ENCODE peak calls at places on chromosome 22, in eight cellular contexts. U is NCI-H460; J is EL; T is prostate gland; Y is naive thymus-derived CD8-positive, alpha-beta T cell; F is stimulated activated naive CD8-positive, alpha-beta T cell treated with anti-CD3 and anti-CD28 coated beads, Interleukin-15, Interleukin-2, amounts not matched to agents 100 U/mL and 50 U/mL, for 24 hours; X is SHP77; O is heart left ventricle. S is an unnamed sample.
A peak's percentile ranks its signal among the peaks of the same experiment; 100 is the strongest.

GRCh38 chr22:49992921-49993648 is 19.5 kb downstream of the IL17REL start:
- DNase-seq in Y (peak; percentile 47), J (peak; percentile 49), U (peak; percentile 44), T (peak; percentile 62), O (peak; percentile 63), F (peak; percentile 80), X (peak; percentile 70), S (no peak)

GRCh38 chr22:38051900-38052862 is 5.0 kb upstream of the PICK1 start:
- DNase-seq in T (peak; percentile 79), U (peak; percentile 57), X (peak; percentile 84), Y (peak; percentile 72), O (peak; percentile 76), J (peak; percentile 75), F (peak; percentile 81), S (peak; percentile 74)

GRCh38 chr22:44453441-44454112 is 44.5 kb downstream of the RTL6 start:
- DNase-seq in J (no peak), F (no peak), T (no peak), O (no peak), X (no peak), Y (no peak), U (no peak), S (no peak)

GRCh38 chr22:42646569-42647525 is 2.3 kb downstream of the CYB5R3 start:
- DNase-seq in U (no peak), X (no peak), F (no peak), O (peak; percentile 83), Y (no peak), T (peak; percentile 88), J (no peak), S (no peak)

GRCh38 chr22:36658900-36659299 is 44.7 kb downstream of the CACNG2 start:
- DNase-seq in Y (no peak), U (no peak), T (no peak), O (no peak), X (no peak), J (no peak), F (no peak), S (no peak)

GRCh38 chr22:36334081-36334831 is 53.5 kb downstream of the MYH9 start:
- DNase-seq in T (peak; percentile 42), X (no peak), Y (no peak), F (peak; percentile 59), J (no peak), O (peak; percentile 52), U (no peak), S (no peak)

GRCh38 chr22:37674951-37675929 is at the start of gene LGALS1:
- DNase-seq in T (peak; percentile 91), J (peak; percentile 99), F (peak; percentile 83), O (peak; percentile 98), X (peak; percentile 73), U (peak; percentile 88), Y (peak; percentile 24), S (peak; percentile 100)

GRCh38 chr22:50560034-50560433 is 2.7 kb downstream of the SYCE3 start:
- DNase-seq in T (no peak), U (no peak), F (no peak), Y (no peak), J (no peak), O (no peak), X (no peak), S (no peak)

GRCh38 chr22:50531546-50532352 is 1.9 kb upstream of the TYMP start:
- DNase-seq in U (no peak), Y (no peak), J (peak; percentile 74), F (peak; percentile 81), O (peak; percentile 90), X (no peak), T (peak; percentile 74), S (peak; percentile 72)

GRCh38 chr22:45612451-45612901 is 59.2 kb upstream of the ATXN10 start:
- DNase-seq in T (peak; percentile 42), J (peak; percentile 88), O (peak; percentile 45), X (no peak), F (peak; percentile 30), U (no peak), Y (peak; percentile 14), S (peak; percentile 50)

GRCh38 chr22:46377566-46378498 is 42.3 kb downstream of the TRMU start:
- DNase-seq in F (no peak), U (peak; percentile 8), J (peak; percentile 52), O (no peak), T (no peak), Y (no peak), X (no peak), S (no peak)

GRCh38 chr22:30186048-30186447 is 60.5 kb downstream of the LIF start:
- DNase-seq in T (no peak), O (no peak), Y (no peak), J (no peak), U (no peak), X (peak; percentile 70), F (no peak), S (no peak)

GRCh38 chr22:47198801-47199251 is 436.4 kb downstream of the TBC1D22A start:
- DNase-seq in T (no peak), Y (no peak), J (no peak), U (no peak), F (no peak), O (no peak), X (no peak), S (no peak)

GRCh38 chr22:47205562-47205961 is 443.1 kb downstream of the TBC1D22A start:
- DNase-seq in O (no peak), F (no peak), J (no peak), X (no peak), T (no peak), U (no peak), Y (no peak), S (no peak)

GRCh38 chr22:38729946-38730345 is 24.2 kb downstream of the GTPBP1 start:
- DNase-seq in F (no peak), Y (no peak), T (no peak), U (no peak), X (no peak), J (no peak), O (no peak), S (no peak)

GRCh38 chr22:40728731-40729189 is 49.5 kb downstream of the MCHR1 start:
- DNase-seq in U (no peak), J (peak; percentile 30), X (no peak), Y (peak; percentile 83), O (no peak), F (peak; percentile 53), T (peak; percentile 39), S (no peak)

GRCh38 chr22:31001124-31001770 is 32.2 kb downstream of the TUG1 start:
- DNase-seq in X (no peak), U (no peak), O (no peak), F (no peak), J (no peak), Y (no peak), T (no peak), S (no peak)

GRCh38 chr22:46064966-46065666 is 85.2 kb upstream of the PPARA start:
- DNase-seq in J (no peak), O (peak; percentile 9), Y (no peak), X (no peak), T (no peak), F (no peak), U (no peak), S (peak; percentile 44)

GRCh38 chr22:35580351-35581022 is 36.6 kb downstream of the MB start:
- DNase-seq in X (no peak), Y (no peak), O (no peak), U (no peak), J (no peak), F (no peak), T (no peak), S (no peak)

GRCh38 chr22:27501191-27501936 is 300.2 kb downstream of the MN1 start:
- DNase-seq in O (no peak), U (no peak), F (no peak), T (no peak), J (no peak), Y (no peak), X (no peak), S (no peak)

GRCh38 chr22:41184679-41185078 is 20.4 kb upstream of the L3MBTL2 start:
- DNase-seq in X (no peak), Y (no peak), F (no peak), O (no peak), T (no peak), J (no peak), U (no peak), S (no peak)

GRCh38 chr22:48782817-48783511 is 1044.7 kb downstream of the BRD1 start:
- DNase-seq in Y (no peak), U (peak; percentile 1), J (no peak), O (no peak), F (peak; percentile 5), T (no peak), X (no peak), S (no peak)

GRCh38 chr22:45285431-45286058 is 796 bp downstream of the UPK3A start:
- DNase-seq in F (no peak), U (no peak), J (no peak), O (no peak), X (no peak), T (no peak), Y (no peak), S (no peak)

GRCh38 chr22:44693756-44694155 is 8.2 kb upstream of the PRR5 start:
- DNase-seq in Y (no peak), F (no peak), O (no peak), J (no peak), T (no peak), X (peak; percentile 77), U (no peak), S (no peak)

GRCh38 chr22:17706947-17707346 is 67.3 kb downstream of the BID start:
- DNase-seq in T (no peak), X (no peak), J (no peak), Y (no peak), O (no peak), F (no peak), U (no peak), S (no peak)

GRCh38 chr22:22120160-22120559 is 124.4 kb upstream of the VPREB1 start:
- DNase-seq in J (no peak), F (no peak), X (no peak), Y (no peak), O (no peak), T (no peak), U (no peak), S (no peak)

GRCh38 chr22:19766506-19767426 is 6.2 kb downstream of the TBX1 start:
- DNase-seq in O (no peak), U (no peak), T (peak; percentile 45), X (no peak), Y (peak; percentile 16), J (peak; percentile 28), F (peak; percentile 65), S (no peak)

GRCh38 chr22:39089928-39090327 is 7.1 kb upstream of the APOBEC3H start:
- DNase-seq in O (no peak), F (no peak), Y (no peak), X (no peak), J (no peak), T (no peak), U (no peak), S (no peak)

GRCh38 chr22:32063701-32064100 is 20.6 kb downstream of the SLC5A1 start:
- DNase-seq in O (no peak), T (no peak), X (no peak), U (no peak), J (no peak), Y (no peak), F (no peak), S (no peak)

GRCh38 chr22:37166675-37167066 is 17.0 kb upstream of the IL2RB start:
- DNase-seq in J (peak; percentile 70), F (peak; percentile 89), O (peak; percentile 87), U (peak; percentile 62), X (peak; percentile 48), Y (peak; percentile 71), T (peak; percentile 80), S (peak; percentile 84)

GRCh38 chr22:36853407-36854099 is 7.3 kb upstream of the NCF4 start:
- DNase-seq in Y (peak; percentile 87), X (peak; percentile 31), T (no peak), O (peak; percentile 67), J (peak; percentile 60), F (peak; percentile 94), U (peak; percentile 19), S (peak; percentile 37)

GRCh38 chr22:17788528-17789378 is 14.5 kb upstream of the BID start:
- DNase-seq in U (no peak), F (no peak), Y (no peak), X (no peak), T (no peak), O (no peak), J (no peak), S (no peak)

GRCh38 chr22:50012201-50013181 is at the start of gene IL17REL:
- DNase-seq in T (no peak), U (no peak), Y (no peak), F (peak; percentile 7), J (peak; percentile 26), X (no peak), O (no peak), S (no peak)